ENCODE peak calls at places on chromosomes 6 and 20, in ten cellular contexts. W, E, V, Q, K, H, L, D, N and A are unnamed samples.
A peak's percentile ranks its signal among the peaks of the same experiment; 100 is the strongest.

GRCh38 chr6:148565931-148566663 is 180.7 kb upstream of the UST start:
- DNase-seq in Q (no peak), H (no peak), E (no peak), L (no peak), D (no peak), K (no peak), N (peak; percentile 69), W (no peak), V (peak; percentile 44), A (no peak)

GRCh38 chr20:45425561-45425960 is 9.6 kb downstream of the PIGT start:
- DNase-seq in V (no peak), W (no peak), D (no peak), Q (no peak), N (no peak), K (no peak), H (no peak), L (no peak), E (no peak), A (no peak)

GRCh38 chr6:166251655-166252054 is 56.5 kb downstream of the PRR18 start:
- DNase-seq in V (no peak), D (no peak), K (no peak), Q (no peak), E (no peak), H (no peak), W (no peak), N (no peak), L (no peak), A (no peak)

GRCh38 chr20:50358959-50359358 is 151.2 kb upstream of the PTPN1 start:
- DNase-seq in V (no peak), E (no peak), D (no peak), N (no peak), K (no peak), H (no peak), Q (no peak), W (no peak), L (no peak), A (no peak)

GRCh38 chr20:13821876-13822275 is 37.0 kb downstream of the NDUFAF5 start:
- DNase-seq in D (no peak), K (no peak), W (no peak), Q (no peak), N (peak; percentile 81), H (no peak), L (no peak), E (no peak), V (no peak), A (no peak)

GRCh38 chr20:3330046-3330741 is 77.3 kb downstream of the DNAAF9 start:
- DNase-seq in L (no peak), D (no peak), V (no peak), H (no peak), W (no peak), Q (no peak), E (no peak), N (no peak), K (no peak), A (no peak)

GRCh38 chr20:38278150-38278549 is 17.6 kb upstream of the KIAA1755 start:
- DNase-seq in L (no peak), D (no peak), H (no peak), K (peak; percentile 70), V (no peak), N (no peak), Q (no peak), E (no peak), W (no peak), A (no peak)

GRCh38 chr6:99471638-99472037 is 43.6 kb downstream of the USP45 start:
- DNase-seq in N (no peak), L (no peak), D (no peak), H (no peak), W (no peak), E (no peak), K (no peak), V (no peak), Q (no peak), A (no peak)

GRCh38 chr6:43226192-43226851 is 3.0 kb downstream of the DNPH1 start:
- DNase-seq in H (no peak), W (no peak), E (no peak), Q (no peak), L (no peak), D (no peak), N (no peak), K (no peak), V (no peak), A (no peak)

GRCh38 chr6:41066867-41067304 is 5.3 kb downstream of the OARD1 start:
- DNase-seq in K (no peak), H (peak; percentile 86), W (peak; percentile 25), D (peak; percentile 75), E (peak; percentile 72), V (peak; percentile 30), Q (peak; percentile 78), N (peak; percentile 86), L (peak; percentile 73), A (peak; percentile 71)

GRCh38 chr6:97316982-97317381 is 34.0 kb upstream of the MMS22L start:
- DNase-seq in Q (no peak), K (no peak), N (peak; percentile 57), E (no peak), V (no peak), D (no peak), L (no peak), H (no peak), W (no peak), A (no peak)

GRCh38 chr20:57221916-57222630 is 44.4 kb downstream of the BMP7 start:
- DNase-seq in N (no peak), W (no peak), V (no peak), H (no peak), D (no peak), K (no peak), E (no peak), Q (no peak), L (no peak), A (no peak)